ENCODE peak calls at places on chromosome 1, in eight cellular contexts. Q is activated naive CD4-positive, alpha-beta T cell; K is NT2/D1; T is adrenal gland; A is NCI-H1105; H is coronary artery; J is cardiac fibroblast; S is AG10803. C is an unnamed sample.

GRCh38 chr1:98008373-98008772 is 87.5 kb upstream of the DPYD start:
- DNase-seq in S (no peak), A (no peak), H (no peak), K (no peak), J (no peak), Q (no peak), T (no peak), C (no peak)

GRCh38 chr1:40092241-40092640 is 4.8 kb downstream of the PPT1 start:
- DNase-seq in J (no peak), A (no peak), Q (no peak), T (no peak), H (no peak), K (no peak), S (no peak), C (no peak)

GRCh38 chr1:8464987-8465386 is 147.1 kb downstream of the SLC45A1 start:
- DNase-seq in J (peak; percentile 60), Q (no peak), H (no peak), S (peak; percentile 76), A (no peak), T (no peak), K (no peak), C (peak; percentile 22)

GRCh38 chr1:101781437-101781836 is 215.3 kb downstream of the OLFM3 start:
- DNase-seq in H (no peak), T (no peak), A (peak; percentile 98), J (peak; percentile 1), K (no peak), Q (no peak), S (no peak), C (no peak)

GRCh38 chr1:52634111-52634510 is 1.1 kb downstream of the SHISAL2A start:
- DNase-seq in K (no peak), A (no peak), H (no peak), S (no peak), Q (no peak), J (no peak), T (no peak), C (no peak)

GRCh38 chr1:201310986-201311355 is 27.7 kb downstream of the PKP1 start:
- DNase-seq in H (no peak), Q (no peak), J (peak; percentile 34), S (peak; percentile 29), A (peak; percentile 94), T (no peak), K (no peak), C (peak; percentile 29)

GRCh38 chr1:22915280-22915679 is 57.4 kb downstream of the LACTBL1 start:
- DNase-seq in Q (no peak), T (no peak), S (no peak), K (no peak), J (no peak), A (no peak), H (no peak), C (no peak)

GRCh38 chr1:93328809-93329477 is 16.8 kb upstream of the DR1 start:
- DNase-seq in S (peak; percentile 80), J (no peak), Q (no peak), T (no peak), H (no peak), A (no peak), K (no peak), C (peak; percentile 42)

GRCh38 chr1:36458910-36459309 is 5.3 kb downstream of the MRPS15 start:
- DNase-seq in Q (no peak), T (no peak), H (no peak), K (no peak), S (no peak), J (no peak), A (no peak), C (no peak)

GRCh38 chr1:182614796-182615451 is 10.7 kb upstream of the RGS16 start:
- DNase-seq in J (peak; percentile 89), A (no peak), Q (no peak), T (peak; percentile 88), H (peak; percentile 94), K (no peak), S (peak; percentile 92), C (peak; percentile 87)

GRCh38 chr1:69305621-69306020 is 262.1 kb upstream of the LRRC7 start:
- DNase-seq in T (no peak), K (peak; percentile 38), H (no peak), Q (no peak), A (no peak), J (no peak), S (no peak), C (no peak)

GRCh38 chr1:65539272-65540131 is 119.0 kb downstream of the LEPR start:
- DNase-seq in Q (no peak), K (no peak), A (no peak), J (no peak), S (peak; percentile 9), T (no peak), H (no peak), C (no peak)

GRCh38 chr1:178645826-178646200 is 79.2 kb upstream of the RALGPS2 start:
- DNase-seq in H (no peak), J (no peak), T (no peak), K (no peak), S (peak; percentile 91), A (no peak), Q (no peak), C (peak; percentile 87)

GRCh38 chr1:223046011-223046410 is 97.0 kb downstream of the TLR5 start:
- DNase-seq in T (no peak), K (no peak), H (no peak), Q (no peak), J (no peak), S (no peak), A (no peak), C (no peak)

GRCh38 chr1:51344602-51345299 is 14.4 kb upstream of the TTC39A start:
- DNase-seq in S (no peak), H (no peak), Q (no peak), J (no peak), A (no peak), K (no peak), T (no peak), C (no peak)

GRCh38 chr1:2480236-2480985 is 4.3 kb downstream of the PLCH2 start:
- DNase-seq in Q (no peak), A (no peak), H (no peak), T (no peak), S (no peak), J (no peak), K (no peak), C (no peak)

GRCh38 chr1:226749467-226749866 is 10.4 kb upstream of the ITPKB start:
- DNase-seq in Q (no peak), K (no peak), J (no peak), T (no peak), S (no peak), H (no peak), A (no peak), C (no peak)

GRCh38 chr1:24928631-24929090 is 1.4 kb downstream of the RUNX3 start:
- DNase-seq in Q (peak; percentile 30), J (no peak), K (no peak), S (no peak), T (no peak), A (no peak), H (no peak), C (peak; percentile 27)

GRCh38 chr1:58816747-58817221 is 32.9 kb upstream of the JUN start:
- DNase-seq in A (peak; percentile 5), K (no peak), T (no peak), S (no peak), H (no peak), J (peak; percentile 45), Q (no peak), C (no peak)

GRCh38 chr1:224528900-224529299 is 87.2 kb upstream of the CNIH3 start:
- DNase-seq in T (no peak), K (no peak), J (peak; percentile 63), A (no peak), H (no peak), Q (no peak), S (peak; percentile 52), C (peak; percentile 77)

GRCh38 chr1:200279810-200280411 is 129.9 kb downstream of the ZNF281 start:
- DNase-seq in S (peak; percentile 43), A (no peak), J (peak; percentile 72), K (peak; percentile 82), T (peak; percentile 51), Q (no peak), H (no peak), C (peak; percentile 57)

GRCh38 chr1:18111605-18112297 is 4.2 kb downstream of the IGSF21 start:
- DNase-seq in T (no peak), H (no peak), K (no peak), Q (no peak), A (no peak), S (no peak), J (no peak), C (no peak)

GRCh38 chr1:221418346-221418745 is 323.5 kb downstream of the DUSP10 start:
- DNase-seq in H (no peak), J (peak; percentile 35), T (no peak), A (no peak), S (peak; percentile 68), Q (no peak), K (no peak), C (peak; percentile 52)

GRCh38 chr1:230977781-230978490 is 725 bp downstream of the TTC13 start:
- DNase-seq in S (no peak), K (no peak), A (peak; percentile 26), T (peak; percentile 47), Q (peak; percentile 7), H (no peak), J (peak; percentile 16), C (peak; percentile 9)

GRCh38 chr1:221397141-221397540 is 344.7 kb downstream of the DUSP10 start:
- DNase-seq in T (no peak), H (no peak), A (no peak), Q (no peak), S (no peak), K (no peak), J (no peak), C (no peak)

GRCh38 chr1:16248603-16249534 is 11.9 kb upstream of the CPLANE2 start:
- DNase-seq in S (peak; percentile 89), T (peak; percentile 90), K (no peak), A (peak; percentile 96), H (peak; percentile 94), J (peak; percentile 92), Q (no peak), C (peak; percentile 54)

GRCh38 chr1:108881369-108881768 is 4.6 kb downstream of the GPSM2 start:
- DNase-seq in A (no peak), J (peak; percentile 49), Q (no peak), T (no peak), S (peak; percentile 78), H (no peak), K (no peak), C (peak; percentile 40)

GRCh38 chr1:92968138-92969032 is 7.1 kb upstream of the DIPK1A start:
- DNase-seq in S (no peak), H (no peak), A (no peak), J (peak; percentile 6), K (no peak), T (no peak), Q (no peak), C (peak; percentile 28)

GRCh38 chr1:228211091-228211870 is 3.4 kb downstream of the OBSCN start:
- DNase-seq in A (no peak), K (no peak), T (no peak), H (no peak), S (no peak), Q (no peak), J (no peak), C (no peak)

GRCh38 chr1:71031426-71031825 is 16.2 kb downstream of the PTGER3 start:
- DNase-seq in S (peak; percentile 84), K (no peak), Q (no peak), H (no peak), T (no peak), A (no peak), J (no peak), C (peak; percentile 65)

GRCh38 chr1:56831874-56832693 is 12.9 kb upstream of the FYB2 start:
- DNase-seq in J (peak; percentile 93), H (no peak), Q (peak; percentile 50), A (peak; percentile 50), T (peak; percentile 42), S (peak; percentile 97), K (peak; percentile 88), C (peak; percentile 91)

GRCh38 chr1:75539230-75540116 is 71.4 kb downstream of the SLC44A5 start:
- DNase-seq in J (peak; percentile 62), Q (no peak), S (no peak), T (peak; percentile 46), A (no peak), K (no peak), H (no peak), C (no peak)

GRCh38 chr1:224339422-224340033 is 9.6 kb upstream of the NVL start:
- DNase-seq in Q (no peak), A (no peak), K (no peak), J (no peak), H (no peak), T (no peak), S (no peak), C (no peak)

GRCh38 chr1:212749924-212750535 is 41.5 kb downstream of the NSL1 start:
- DNase-seq in H (no peak), S (peak; percentile 82), Q (no peak), K (peak; percentile 66), T (no peak), A (peak; percentile 48), J (peak; percentile 86), C (peak; percentile 84)